ENCODE peak calls at places on chromosomes 6 and 20, in five cellular contexts. One of them, this sample, is unnamed.

GRCh38 chr20:48866936-48867335 is 39.1 kb upstream of the PREX1 start:
- DNase-seq in CD8-positive, alpha-beta T cell: no peak
- DNase-seq in neural crest cell: no peak
- DNase-seq in brain pericyte: no peak
- DNase-seq in A549: no peak
- DNase-seq in this sample: no peak

GRCh38 chr20:41047975-41048305 is 19.3 kb downstream of the TOP1 start:
- DNase-seq in A549: no peak
- DNase-seq in brain pericyte: no peak
- DNase-seq in neural crest cell: no peak
- DNase-seq in CD8-positive, alpha-beta T cell: no peak
- DNase-seq in this sample: no peak

GRCh38 chr6:24910850-24911712 is 24.7 kb downstream of the RIPOR2 start:
- DNase-seq in A549: no peak
- DNase-seq in brain pericyte: no peak
- DNase-seq in neural crest cell: peak; percentile 36
- DNase-seq in CD8-positive, alpha-beta T cell: peak; percentile 29
- DNase-seq in this sample: no peak

GRCh38 chr6:16851044-16851540 is 89.8 kb upstream of the ATXN1 start:
- DNase-seq in brain pericyte: no peak
- DNase-seq in neural crest cell: no peak
- DNase-seq in CD8-positive, alpha-beta T cell: no peak
- DNase-seq in A549: no peak
- DNase-seq in this sample: no peak

GRCh38 chr6:152695317-152696043 is 2.2 kb upstream of the MYCT1 start:
- DNase-seq in A549: no peak
- DNase-seq in neural crest cell: no peak
- DNase-seq in brain pericyte: no peak
- DNase-seq in CD8-positive, alpha-beta T cell: no peak
- DNase-seq in this sample: peak; percentile 67

GRCh38 chr6:111591901-111592461 is 13.7 kb downstream of the TRAF3IP2 start:
- DNase-seq in A549: no peak
- DNase-seq in CD8-positive, alpha-beta T cell: no peak
- DNase-seq in brain pericyte: no peak
- DNase-seq in neural crest cell: no peak
- DNase-seq in this sample: no peak

GRCh38 chr6:136014454-136015421 is 163.2 kb downstream of the PDE7B start:
- DNase-seq in A549: peak; percentile 60
- DNase-seq in neural crest cell: no peak
- DNase-seq in brain pericyte: peak; percentile 97
- DNase-seq in CD8-positive, alpha-beta T cell: no peak
- DNase-seq in this sample: no peak

GRCh38 chr6:130997061-130997753 is 65.8 kb downstream of the EPB41L2 start:
- DNase-seq in CD8-positive, alpha-beta T cell: no peak
- DNase-seq in A549: no peak
- DNase-seq in neural crest cell: no peak
- DNase-seq in brain pericyte: no peak
- DNase-seq in this sample: no peak

GRCh38 chr20:4216866-4217265 is 201.5 kb upstream of the RNF24 start:
- DNase-seq in CD8-positive, alpha-beta T cell: no peak
- DNase-seq in A549: no peak
- DNase-seq in neural crest cell: no peak
- DNase-seq in brain pericyte: no peak
- DNase-seq in this sample: no peak

GRCh38 chr20:47598911-47599745 is 97.4 kb downstream of the NCOA3 start:
- DNase-seq in brain pericyte: no peak
- DNase-seq in CD8-positive, alpha-beta T cell: no peak
- DNase-seq in A549: no peak
- DNase-seq in neural crest cell: no peak
- DNase-seq in this sample: no peak

GRCh38 chr6:93036835-93037234 is 382.5 kb downstream of the EPHA7 start:
- DNase-seq in CD8-positive, alpha-beta T cell: no peak
- DNase-seq in brain pericyte: no peak
- DNase-seq in neural crest cell: no peak
- DNase-seq in A549: no peak
- DNase-seq in this sample: no peak

GRCh38 chr6:113287396-113287795 is 569.7 kb upstream of the MARCKS start:
- DNase-seq in A549: no peak
- DNase-seq in brain pericyte: no peak
- DNase-seq in CD8-positive, alpha-beta T cell: no peak
- DNase-seq in neural crest cell: no peak
- DNase-seq in this sample: no peak

GRCh38 chr20:38893485-38894090 is 32.6 kb upstream of the FAM83D start:
- DNase-seq in CD8-positive, alpha-beta T cell: peak; percentile 77
- DNase-seq in brain pericyte: no peak
- DNase-seq in A549: peak; percentile 83
- DNase-seq in neural crest cell: peak; percentile 73
- DNase-seq in this sample: no peak

GRCh38 chr6:25627001-25627400 is 25.0 kb upstream of the SCGN start:
- DNase-seq in A549: no peak
- DNase-seq in CD8-positive, alpha-beta T cell: no peak
- DNase-seq in brain pericyte: no peak
- DNase-seq in neural crest cell: no peak
- DNase-seq in this sample: no peak

GRCh38 chr6:139583420-139583819 is 209.0 kb upstream of the CITED2 start:
- DNase-seq in neural crest cell: no peak
- DNase-seq in CD8-positive, alpha-beta T cell: no peak
- DNase-seq in A549: no peak
- DNase-seq in brain pericyte: no peak
- DNase-seq in this sample: no peak

GRCh38 chr6:153090241-153090930 is 40.7 kb downstream of the RGS17 start:
- DNase-seq in CD8-positive, alpha-beta T cell: no peak
- DNase-seq in neural crest cell: no peak
- DNase-seq in A549: no peak
- DNase-seq in brain pericyte: peak; percentile 47
- DNase-seq in this sample: no peak

GRCh38 chr6:34696189-34696738 is 303 bp downstream of the ILRUN start:
- DNase-seq in CD8-positive, alpha-beta T cell: peak; percentile 11
- DNase-seq in neural crest cell: no peak
- DNase-seq in brain pericyte: peak; percentile 11
- DNase-seq in A549: no peak
- DNase-seq in this sample: no peak

GRCh38 chr6:111243095-111243494 is 155.8 kb downstream of the SLC16A10 start:
- DNase-seq in A549: no peak
- DNase-seq in brain pericyte: no peak
- DNase-seq in CD8-positive, alpha-beta T cell: no peak
- DNase-seq in neural crest cell: no peak
- DNase-seq in this sample: no peak

GRCh38 chr20:3933126-3933684 is 44.0 kb downstream of the PANK2 start:
- DNase-seq in neural crest cell: no peak
- DNase-seq in CD8-positive, alpha-beta T cell: no peak
- DNase-seq in brain pericyte: no peak
- DNase-seq in A549: no peak
- DNase-seq in this sample: no peak

GRCh38 chr6:118810420-118811027 is 83.4 kb upstream of the ASF1A start:
- DNase-seq in CD8-positive, alpha-beta T cell: peak; percentile 59
- DNase-seq in brain pericyte: no peak
- DNase-seq in A549: no peak
- DNase-seq in neural crest cell: no peak
- DNase-seq in this sample: peak; percentile 40

GRCh38 chr6:7165002-7165735 is 57.4 kb downstream of the RREB1 start:
- DNase-seq in brain pericyte: no peak
- DNase-seq in A549: no peak
- DNase-seq in neural crest cell: no peak
- DNase-seq in CD8-positive, alpha-beta T cell: no peak
- DNase-seq in this sample: no peak

GRCh38 chr6:170286246-170286933 is 4.5 kb downstream of the DLL1 start:
- DNase-seq in A549: no peak
- DNase-seq in brain pericyte: no peak
- DNase-seq in neural crest cell: peak; percentile 63
- DNase-seq in CD8-positive, alpha-beta T cell: no peak
- DNase-seq in this sample: no peak

GRCh38 chr20:5643936-5644335 is 106.3 kb upstream of the SHLD1 start:
- DNase-seq in brain pericyte: no peak
- DNase-seq in A549: no peak
- DNase-seq in neural crest cell: no peak
- DNase-seq in CD8-positive, alpha-beta T cell: no peak
- DNase-seq in this sample: no peak

GRCh38 chr20:32231847-32232246 is 24.2 kb downstream of the POFUT1 start:
- DNase-seq in neural crest cell: no peak
- DNase-seq in A549: no peak
- DNase-seq in CD8-positive, alpha-beta T cell: no peak
- DNase-seq in brain pericyte: no peak
- DNase-seq in this sample: no peak

GRCh38 chr20:56574531-56575142 is 41.6 kb downstream of the FAM209B start:
- DNase-seq in CD8-positive, alpha-beta T cell: no peak
- DNase-seq in A549: no peak
- DNase-seq in brain pericyte: no peak
- DNase-seq in neural crest cell: no peak
- DNase-seq in this sample: no peak

GRCh38 chr6:10837997-10838793 is at the start of gene MAK:
- DNase-seq in CD8-positive, alpha-beta T cell: peak; percentile 74
- DNase-seq in brain pericyte: peak; percentile 54
- DNase-seq in A549: peak; percentile 80
- DNase-seq in neural crest cell: peak; percentile 86
- DNase-seq in this sample: no peak

GRCh38 chr20:24892931-24893330 is 56.1 kb upstream of the CST7 start:
- DNase-seq in A549: no peak
- DNase-seq in brain pericyte: no peak
- DNase-seq in CD8-positive, alpha-beta T cell: no peak
- DNase-seq in neural crest cell: no peak
- DNase-seq in this sample: no peak